ENCODE peak calls at places on chromosomes 6 and 20, in seven cellular contexts. One of them, this sample, is unnamed. For H3K36me3, the result is how much of the 10 kb centered on the place peaks cover.

GRCh38 chr6:28896505-28897392 is 27.0 kb downstream of the TRIM27 start:
- DNase-seq in CD4-positive, CD25-positive, alpha-beta regulatory T cell: peak
- DNase-seq in NT2/D1: peak
- DNase-seq in adrenal gland: peak
- DNase-seq in CD8-positive, alpha-beta memory T cell: peak
- DNase-seq in lower lobe of right lung: peak
- DNase-seq in heart left ventricle: peak
- DNase-seq in this sample: peak

GRCh38 chr6:42297661-42298060 is 80.0 kb upstream of the MRPS10 start:
- DNase-seq in CD4-positive, CD25-positive, alpha-beta regulatory T cell: no peak
- DNase-seq in NT2/D1: no peak
- DNase-seq in adrenal gland: no peak
- DNase-seq in CD8-positive, alpha-beta memory T cell: no peak
- DNase-seq in lower lobe of right lung: no peak
- DNase-seq in heart left ventricle: no peak
- DNase-seq in this sample: no peak

GRCh38 chr6:90100059-90100665 is 196.5 kb downstream of the BACH2 start:
- DNase-seq in CD4-positive, CD25-positive, alpha-beta regulatory T cell: no peak
- DNase-seq in NT2/D1: no peak
- DNase-seq in adrenal gland: no peak
- DNase-seq in CD8-positive, alpha-beta memory T cell: no peak
- DNase-seq in lower lobe of right lung: no peak
- DNase-seq in heart left ventricle: no peak
- DNase-seq in this sample: no peak

GRCh38 chr6:166056637-166057036 is 111.0 kb downstream of the TBXT start:
- DNase-seq in CD4-positive, CD25-positive, alpha-beta regulatory T cell: no peak
- DNase-seq in NT2/D1: no peak
- DNase-seq in adrenal gland: no peak
- DNase-seq in CD8-positive, alpha-beta memory T cell: no peak
- DNase-seq in lower lobe of right lung: no peak
- DNase-seq in heart left ventricle: peak
- DNase-seq in this sample: no peak

GRCh38 chr6:10425973-10426780 is 11.3 kb upstream of the TFAP2A start:
- DNase-seq in CD4-positive, CD25-positive, alpha-beta regulatory T cell: no peak
- DNase-seq in NT2/D1: no peak
- DNase-seq in adrenal gland: no peak
- DNase-seq in CD8-positive, alpha-beta memory T cell: no peak
- DNase-seq in lower lobe of right lung: peak
- DNase-seq in heart left ventricle: no peak
- DNase-seq in this sample: peak

GRCh38 chr20:39571171-39571570 is 609.0 kb downstream of the DHX35 start:
- DNase-seq in CD4-positive, CD25-positive, alpha-beta regulatory T cell: no peak
- DNase-seq in NT2/D1: no peak
- DNase-seq in adrenal gland: no peak
- DNase-seq in CD8-positive, alpha-beta memory T cell: no peak
- DNase-seq in lower lobe of right lung: no peak
- DNase-seq in heart left ventricle: no peak
- DNase-seq in this sample: no peak

GRCh38 chr6:91754691-91755090 is 1167.8 kb upstream of the MAP3K7 start:
- DNase-seq in CD4-positive, CD25-positive, alpha-beta regulatory T cell: no peak
- DNase-seq in NT2/D1: no peak
- DNase-seq in adrenal gland: no peak
- DNase-seq in CD8-positive, alpha-beta memory T cell: no peak
- DNase-seq in lower lobe of right lung: no peak
- DNase-seq in heart left ventricle: no peak
- DNase-seq in this sample: no peak

GRCh38 chr6:43771858-43772570 is 2.0 kb downstream of the VEGFA start:
- DNase-seq in CD4-positive, CD25-positive, alpha-beta regulatory T cell: no peak
- DNase-seq in NT2/D1: no peak
- DNase-seq in adrenal gland: peak
- DNase-seq in CD8-positive, alpha-beta memory T cell: no peak
- DNase-seq in lower lobe of right lung: peak
- DNase-seq in heart left ventricle: peak
- DNase-seq in this sample: peak

GRCh38 chr20:1302578-1303541 is 26.1 kb downstream of the SDCBP2 start:
- DNase-seq in CD4-positive, CD25-positive, alpha-beta regulatory T cell: no peak
- DNase-seq in NT2/D1: no peak
- DNase-seq in adrenal gland: no peak
- DNase-seq in CD8-positive, alpha-beta memory T cell: no peak
- DNase-seq in lower lobe of right lung: no peak
- DNase-seq in heart left ventricle: peak
- DNase-seq in this sample: no peak

GRCh38 chr6:45469708-45470107 is 92.0 kb upstream of the SUPT3H start:
- DNase-seq in CD4-positive, CD25-positive, alpha-beta regulatory T cell: no peak
- DNase-seq in NT2/D1: no peak
- DNase-seq in adrenal gland: no peak
- DNase-seq in CD8-positive, alpha-beta memory T cell: no peak
- DNase-seq in lower lobe of right lung: no peak
- DNase-seq in heart left ventricle: no peak
- DNase-seq in this sample: no peak

GRCh38 chr6:125871365-125871764 is 80.6 kb downstream of the NCOA7 start:
- DNase-seq in CD4-positive, CD25-positive, alpha-beta regulatory T cell: no peak
- DNase-seq in NT2/D1: no peak
- DNase-seq in adrenal gland: no peak
- DNase-seq in CD8-positive, alpha-beta memory T cell: no peak
- DNase-seq in lower lobe of right lung: no peak
- DNase-seq in heart left ventricle: no peak
- DNase-seq in this sample: no peak

GRCh38 chr6:131999545-132000146 is 48.5 kb upstream of the CCN2 start:
- DNase-seq in CD4-positive, CD25-positive, alpha-beta regulatory T cell: no peak
- DNase-seq in NT2/D1: no peak
- DNase-seq in adrenal gland: no peak
- DNase-seq in CD8-positive, alpha-beta memory T cell: no peak
- DNase-seq in lower lobe of right lung: no peak
- DNase-seq in heart left ventricle: no peak
- DNase-seq in this sample: no peak

GRCh38 chr6:75504902-75505233 is 11.3 kb upstream of the FILIP1 start:
- DNase-seq in CD4-positive, CD25-positive, alpha-beta regulatory T cell: no peak
- DNase-seq in NT2/D1: no peak
- DNase-seq in adrenal gland: no peak
- DNase-seq in CD8-positive, alpha-beta memory T cell: no peak
- DNase-seq in lower lobe of right lung: no peak
- DNase-seq in heart left ventricle: no peak
- DNase-seq in this sample: no peak

GRCh38 chr20:11797161-11797560 is 120.5 kb upstream of the BTBD3 start:
- DNase-seq in CD4-positive, CD25-positive, alpha-beta regulatory T cell: no peak
- DNase-seq in NT2/D1: no peak
- DNase-seq in adrenal gland: no peak
- DNase-seq in CD8-positive, alpha-beta memory T cell: no peak
- DNase-seq in lower lobe of right lung: no peak
- DNase-seq in heart left ventricle: no peak
- DNase-seq in this sample: no peak

GRCh38 chr20:39691151-39691862 is 729.2 kb downstream of the DHX35 start:
- DNase-seq in CD4-positive, CD25-positive, alpha-beta regulatory T cell: no peak
- DNase-seq in NT2/D1: no peak
- DNase-seq in adrenal gland: no peak
- DNase-seq in CD8-positive, alpha-beta memory T cell: no peak
- DNase-seq in lower lobe of right lung: no peak
- DNase-seq in heart left ventricle: no peak
- DNase-seq in this sample: no peak

DNA sequence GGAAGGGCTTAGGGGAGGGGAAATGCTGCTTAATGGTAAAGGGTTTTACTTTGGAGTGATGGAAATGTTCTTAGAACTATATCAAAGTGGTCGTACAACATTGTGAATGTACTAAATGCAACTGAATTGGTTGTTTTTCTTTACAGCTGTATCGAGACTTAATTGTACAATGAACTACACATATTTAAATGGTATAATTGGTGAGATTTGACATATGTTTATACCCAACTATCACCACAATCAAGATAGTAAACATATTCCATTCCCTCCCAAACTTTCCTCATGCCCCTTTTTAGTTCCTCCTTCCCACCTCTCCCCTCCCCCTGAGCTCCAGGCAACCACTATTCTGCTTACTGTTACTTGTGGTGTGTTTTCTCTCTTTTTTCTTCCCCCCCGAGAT is 44.0 kb downstream of the SCAND1 start:
- DNase-seq in CD4-positive, CD25-positive, alpha-beta regulatory T cell: no peak
- DNase-seq in NT2/D1: no peak
- DNase-seq in adrenal gland: no peak
- DNase-seq in CD8-positive, alpha-beta memory T cell: no peak
- DNase-seq in lower lobe of right lung: no peak
- DNase-seq in heart left ventricle: no peak
- DNase-seq in this sample: no peak
- H3K36me3 ChIP-seq in CD4-positive, CD25-positive, alpha-beta regulatory T cell: under half
- H3K36me3 ChIP-seq in NT2/D1: under half
- H3K36me3 ChIP-seq in adrenal gland: under half
- H3K36me3 ChIP-seq in CD8-positive, alpha-beta memory T cell: under half
- H3K36me3 ChIP-seq in lower lobe of right lung: half or more
- H3K36me3 ChIP-seq in heart left ventricle: under half
- H3K36me3 ChIP-seq in this sample: under half

DNA sequence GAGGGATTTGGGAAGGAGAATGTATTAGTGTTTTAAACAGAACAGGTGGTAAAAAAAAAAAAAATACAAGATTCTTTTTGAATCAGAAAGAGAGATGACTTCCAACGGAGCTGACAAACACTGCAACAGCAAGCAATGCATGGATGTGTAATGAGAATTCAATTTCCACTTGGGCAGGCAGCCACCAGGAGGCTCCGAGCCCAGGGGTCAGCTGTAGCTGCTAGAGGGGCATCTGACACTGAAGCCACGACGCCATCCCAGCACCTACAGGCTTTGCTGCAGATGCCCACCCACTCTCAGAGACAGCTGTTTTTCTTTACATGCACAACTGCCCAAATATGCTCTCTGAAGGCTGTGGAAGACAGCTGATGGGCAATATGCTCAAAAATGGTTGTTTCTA is 75.4 kb downstream of the ELOVL5 start:
- DNase-seq in CD4-positive, CD25-positive, alpha-beta regulatory T cell: no peak
- DNase-seq in NT2/D1: no peak
- DNase-seq in adrenal gland: no peak
- DNase-seq in CD8-positive, alpha-beta memory T cell: no peak
- DNase-seq in lower lobe of right lung: no peak
- DNase-seq in heart left ventricle: no peak
- DNase-seq in this sample: no peak
- H3K36me3 ChIP-seq in CD4-positive, CD25-positive, alpha-beta regulatory T cell: half or more
- H3K36me3 ChIP-seq in NT2/D1: half or more
- H3K36me3 ChIP-seq in adrenal gland: under half
- H3K36me3 ChIP-seq in CD8-positive, alpha-beta memory T cell: half or more
- H3K36me3 ChIP-seq in lower lobe of right lung: half or more
- H3K36me3 ChIP-seq in heart left ventricle: half or more
- H3K36me3 ChIP-seq in this sample: under half

GRCh38 chr6:36083446-36083845 is 46.9 kb upstream of the MAPK13 start:
- DNase-seq in CD4-positive, CD25-positive, alpha-beta regulatory T cell: no peak
- DNase-seq in NT2/D1: no peak
- DNase-seq in adrenal gland: no peak
- DNase-seq in CD8-positive, alpha-beta memory T cell: no peak
- DNase-seq in lower lobe of right lung: no peak
- DNase-seq in heart left ventricle: no peak
- DNase-seq in this sample: no peak
- H3K36me3 ChIP-seq in CD4-positive, CD25-positive, alpha-beta regulatory T cell: half or more
- H3K36me3 ChIP-seq in NT2/D1: under half
- H3K36me3 ChIP-seq in adrenal gland: under half
- H3K36me3 ChIP-seq in CD8-positive, alpha-beta memory T cell: under half
- H3K36me3 ChIP-seq in lower lobe of right lung: half or more
- H3K36me3 ChIP-seq in heart left ventricle: half or more
- H3K36me3 ChIP-seq in this sample: under half

DNA sequence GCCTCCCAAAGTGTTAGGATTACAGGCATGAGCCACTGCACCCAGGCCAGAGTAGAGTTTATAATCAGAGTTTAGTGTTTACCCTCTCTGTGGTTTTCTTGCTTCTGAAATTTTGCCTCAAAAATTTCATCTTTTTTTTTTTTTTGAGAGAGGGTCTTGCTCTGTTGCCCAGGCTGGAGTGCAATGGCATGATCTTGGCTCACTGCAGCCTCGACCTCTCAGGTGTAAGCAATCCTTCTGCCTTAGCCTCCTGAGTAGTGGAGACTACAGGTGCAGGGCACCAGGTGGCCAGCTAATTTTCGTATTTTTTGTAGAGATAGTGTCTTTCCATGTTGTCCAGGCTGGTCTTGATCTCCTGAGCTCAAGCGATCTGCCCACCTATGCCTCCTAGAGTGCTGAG is 28.7 kb downstream of the TPX2 start:
- DNase-seq in CD4-positive, CD25-positive, alpha-beta regulatory T cell: no peak
- DNase-seq in NT2/D1: no peak
- DNase-seq in adrenal gland: no peak
- DNase-seq in CD8-positive, alpha-beta memory T cell: no peak
- DNase-seq in lower lobe of right lung: no peak
- DNase-seq in heart left ventricle: no peak
- DNase-seq in this sample: no peak
- H3K36me3 ChIP-seq in CD4-positive, CD25-positive, alpha-beta regulatory T cell: under half
- H3K36me3 ChIP-seq in NT2/D1: half or more
- H3K36me3 ChIP-seq in adrenal gland: under half
- H3K36me3 ChIP-seq in CD8-positive, alpha-beta memory T cell: under half
- H3K36me3 ChIP-seq in lower lobe of right lung: under half
- H3K36me3 ChIP-seq in heart left ventricle: under half
- H3K36me3 ChIP-seq in this sample: under half

GRCh38 chr6:127992144-127992543 is 91.3 kb upstream of the THEMIS start:
- DNase-seq in CD4-positive, CD25-positive, alpha-beta regulatory T cell: no peak
- DNase-seq in NT2/D1: no peak
- DNase-seq in adrenal gland: no peak
- DNase-seq in CD8-positive, alpha-beta memory T cell: no peak
- DNase-seq in lower lobe of right lung: no peak
- DNase-seq in heart left ventricle: no peak
- DNase-seq in this sample: no peak
- H3K36me3 ChIP-seq in CD4-positive, CD25-positive, alpha-beta regulatory T cell: under half
- H3K36me3 ChIP-seq in NT2/D1: under half
- H3K36me3 ChIP-seq in adrenal gland: under half
- H3K36me3 ChIP-seq in CD8-positive, alpha-beta memory T cell: under half
- H3K36me3 ChIP-seq in lower lobe of right lung: under half
- H3K36me3 ChIP-seq in heart left ventricle: under half
- H3K36me3 ChIP-seq in this sample: under half

GRCh38 chr20:37849169-37849568 is 53.8 kb upstream of the VSTM2L start:
- DNase-seq in CD4-positive, CD25-positive, alpha-beta regulatory T cell: no peak
- DNase-seq in NT2/D1: no peak
- DNase-seq in adrenal gland: no peak
- DNase-seq in CD8-positive, alpha-beta memory T cell: no peak
- DNase-seq in lower lobe of right lung: no peak
- DNase-seq in heart left ventricle: no peak
- DNase-seq in this sample: no peak
- H3K36me3 ChIP-seq in CD4-positive, CD25-positive, alpha-beta regulatory T cell: under half
- H3K36me3 ChIP-seq in NT2/D1: under half
- H3K36me3 ChIP-seq in adrenal gland: under half
- H3K36me3 ChIP-seq in CD8-positive, alpha-beta memory T cell: under half
- H3K36me3 ChIP-seq in lower lobe of right lung: half or more
- H3K36me3 ChIP-seq in heart left ventricle: half or more
- H3K36me3 ChIP-seq in this sample: under half

GRCh38 chr20:44501448-44501847 is 20.4 kb downstream of the SERINC3 start:
- DNase-seq in CD4-positive, CD25-positive, alpha-beta regulatory T cell: no peak
- DNase-seq in NT2/D1: no peak
- DNase-seq in adrenal gland: peak
- DNase-seq in CD8-positive, alpha-beta memory T cell: no peak
- DNase-seq in lower lobe of right lung: no peak
- DNase-seq in heart left ventricle: peak
- DNase-seq in this sample: no peak
- H3K36me3 ChIP-seq in CD4-positive, CD25-positive, alpha-beta regulatory T cell: half or more
- H3K36me3 ChIP-seq in NT2/D1: half or more
- H3K36me3 ChIP-seq in adrenal gland: half or more
- H3K36me3 ChIP-seq in CD8-positive, alpha-beta memory T cell: half or more
- H3K36me3 ChIP-seq in lower lobe of right lung: half or more
- H3K36me3 ChIP-seq in heart left ventricle: half or more
- H3K36me3 ChIP-seq in this sample: under half

DNA sequence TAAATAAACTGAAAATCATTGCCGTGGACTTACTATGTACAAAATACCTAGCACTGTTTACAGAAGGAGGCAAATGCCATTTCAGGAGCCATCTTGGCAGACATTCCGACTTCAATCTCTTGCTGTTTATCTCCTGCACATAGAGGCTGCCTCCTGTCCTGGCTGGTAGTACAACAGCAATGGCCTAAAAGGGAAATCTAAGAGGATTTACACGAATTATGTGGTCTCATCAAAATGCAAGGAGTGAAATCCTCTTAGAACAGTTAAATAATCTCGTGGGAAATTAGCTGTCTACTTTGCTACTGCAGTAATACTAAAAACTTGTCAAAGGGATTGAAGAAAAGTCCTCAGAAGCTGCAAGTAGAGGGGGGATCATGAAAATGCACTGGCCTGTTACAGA is 82.2 kb upstream of the SLC2A12 start:
- DNase-seq in CD4-positive, CD25-positive, alpha-beta regulatory T cell: no peak
- DNase-seq in NT2/D1: no peak
- DNase-seq in adrenal gland: no peak
- DNase-seq in CD8-positive, alpha-beta memory T cell: no peak
- DNase-seq in lower lobe of right lung: no peak
- DNase-seq in heart left ventricle: no peak
- DNase-seq in this sample: no peak
- H3K36me3 ChIP-seq in CD4-positive, CD25-positive, alpha-beta regulatory T cell: under half
- H3K36me3 ChIP-seq in NT2/D1: under half
- H3K36me3 ChIP-seq in adrenal gland: under half
- H3K36me3 ChIP-seq in CD8-positive, alpha-beta memory T cell: under half
- H3K36me3 ChIP-seq in lower lobe of right lung: under half
- H3K36me3 ChIP-seq in heart left ventricle: under half
- H3K36me3 ChIP-seq in this sample: under half

This sample was measured in H7.